ENCODE peak calls at places on chromosomes 5 and 9, in five cellular contexts. B is SK-N-SH, Q is H1, N is K562, I is HepG2. X is an unnamed sample.

GRCh38 chr5:7606840-7607453 is 211.0 kb downstream of the ADCY2 start:
- DNase-seq in B (no peak), Q (no peak), N (no peak), I (no peak), X (no peak)

GRCh38 chr9:5140151-5140550 is 45.3 kb downstream of the INSL6 start:
- DNase-seq in B (no peak), Q (no peak), N (no peak), I (no peak), X (no peak)

GRCh38 chr5:10272053-10272869 is 22.2 kb downstream of the CCT5 start:
- DNase-seq in B (no peak), Q (no peak), N (no peak), I (no peak), X (no peak)

GRCh38 chr9:88237454-88238280 is 99.4 kb upstream of the SPATA31C2 start:
- DNase-seq in B (no peak), Q (no peak), N (no peak), I (no peak), X (no peak)

GRCh38 chr9:73039253-73039915 is 86.5 kb upstream of the ALDH1A1 start:
- DNase-seq in B (no peak), Q (no peak), N (no peak), I (no peak), X (no peak)

GRCh38 chr5:180170810-180171567 is 38.0 kb downstream of the RASGEF1C start:
- DNase-seq in B (no peak), Q (no peak), N (no peak), I (no peak), X (no peak)

GRCh38 chr9:108844856-108845255 is 10.9 kb downstream of the ACTL7B start:
- DNase-seq in B (no peak), Q (no peak), N (no peak), I (no peak), X (no peak)

GRCh38 chr9:136021891-136022681 is 60.9 kb upstream of the UBAC1 start:
- DNase-seq in B (no peak), Q (peak; percentile 63), N (no peak), I (no peak), X (no peak)

GRCh38 chr9:136682710-136683109 is 4.5 kb downstream of the AGPAT2 start:
- DNase-seq in B (no peak), Q (peak; percentile 44), N (no peak), I (no peak), X (no peak)

GRCh38 chr5:171149772-171150171 is 159.3 kb upstream of the TLX3 start:
- DNase-seq in B (no peak), Q (no peak), N (no peak), I (no peak), X (no peak)

DNA sequence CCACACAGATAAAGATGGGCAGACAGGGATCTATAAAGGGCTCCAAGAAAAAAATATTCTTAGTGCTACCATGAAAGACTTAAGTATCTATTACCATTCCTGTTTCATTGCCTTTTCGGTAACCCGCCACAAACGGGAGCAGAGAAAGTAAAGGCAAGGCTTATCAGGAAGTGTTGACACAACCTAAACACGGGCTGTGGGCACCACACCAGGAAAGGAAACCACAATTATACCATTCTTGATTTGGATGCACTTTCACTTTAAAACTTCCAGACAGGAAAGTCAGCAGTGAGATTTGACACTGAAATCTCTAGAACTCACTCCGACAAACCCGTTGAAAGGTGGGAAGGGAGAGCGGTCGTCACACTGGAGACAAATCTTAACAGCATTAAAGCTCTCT is 6.5 kb downstream of the TLE1 start:
- DNase-seq in B (no peak), Q (no peak), N (no peak), I (no peak), X (no peak)
- TF ChIP-seq USF2 in B (no peak), Q (no peak), N (no peak), I (no peak), X (no peak)

DNA sequence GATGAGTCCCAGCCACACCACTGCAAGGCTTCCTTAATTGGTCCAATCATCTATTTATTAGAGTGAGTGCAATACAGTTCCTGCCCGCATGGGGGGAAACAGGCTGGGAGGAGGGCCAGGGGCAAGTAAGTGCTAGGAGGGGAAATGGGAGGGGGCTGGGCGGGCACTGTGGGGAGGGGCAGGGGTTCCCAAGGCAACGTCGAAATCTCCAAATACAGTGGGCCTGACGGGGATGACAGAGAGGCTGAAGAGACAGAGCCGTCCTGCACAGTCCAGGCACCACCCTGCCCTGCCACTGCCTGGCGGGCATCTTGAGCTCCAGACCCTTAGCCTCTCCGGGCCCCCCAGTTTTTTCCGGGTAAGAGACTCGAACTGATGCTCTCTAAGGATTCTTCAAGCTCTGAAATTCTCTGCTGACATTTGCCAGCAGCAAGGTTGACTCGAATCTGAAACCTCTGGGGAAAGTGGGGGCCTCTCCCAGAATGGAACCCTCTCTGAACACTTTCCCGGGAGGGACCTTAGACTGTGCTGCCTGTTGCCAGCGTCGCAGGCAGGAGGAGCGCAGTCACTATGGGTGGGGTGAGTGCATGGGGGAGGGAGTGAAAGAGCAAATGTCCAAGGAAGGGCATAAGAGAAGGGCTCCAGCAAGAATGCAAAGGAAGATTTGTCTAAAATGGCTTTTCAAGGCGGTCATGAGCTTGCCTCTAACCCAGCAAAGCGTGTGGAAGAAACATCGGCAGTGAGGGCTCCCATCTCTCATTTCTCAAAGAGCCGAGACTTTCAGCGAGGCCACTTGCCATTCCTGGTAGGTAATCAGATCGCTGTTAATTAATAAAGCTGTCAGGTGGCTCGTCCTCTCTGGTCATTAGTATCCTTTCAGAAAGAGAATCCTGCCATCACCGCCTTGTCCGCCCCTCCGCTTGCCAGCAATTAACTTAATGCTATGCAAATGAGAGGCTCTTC is 98.9 kb downstream of the GTF3C4 start:
- DNase-seq in B (peak; percentile 68), Q (peak; percentile 72), N (peak; percentile 42), I (peak; percentile 58), X (peak; percentile 40)
- TF ChIP-seq POLR2AphosphoS5 in B (no peak), Q (no peak), N (no peak), I (no peak), X (no peak)

DNA sequence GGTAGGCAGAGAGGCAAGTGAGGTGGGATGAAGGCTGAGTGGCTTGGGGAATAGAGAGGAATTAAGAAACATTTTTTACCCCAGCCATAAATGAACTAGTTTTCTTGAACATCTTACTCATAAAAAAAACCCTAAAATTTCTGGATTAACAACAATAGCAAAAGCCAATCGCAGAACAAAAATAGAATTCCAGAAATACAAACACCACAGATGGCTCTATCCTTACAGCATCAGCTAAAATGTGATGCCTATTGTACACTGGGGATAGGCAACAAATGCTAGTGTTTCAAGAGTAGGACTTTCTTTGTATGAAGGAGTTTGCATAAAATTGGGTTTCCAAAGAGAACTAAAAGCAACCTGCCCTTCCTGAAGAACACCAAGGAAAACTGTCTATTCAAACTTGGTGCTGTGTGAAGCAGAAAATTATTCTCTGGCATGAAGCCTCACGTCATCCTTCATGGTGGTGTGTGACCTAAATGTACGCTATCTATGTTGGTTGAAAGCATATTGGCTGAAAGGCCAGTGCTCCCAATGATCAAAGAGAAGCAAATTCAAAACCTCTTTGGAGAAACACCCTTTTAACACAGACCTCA is 82.9 kb downstream of the JAKMIP2 start:
- DNase-seq in B (no peak), Q (no peak), N (no peak), I (no peak), X (no peak)
- TF ChIP-seq USF2 in B (no peak), Q (no peak), N (no peak), I (no peak), X (no peak)

GRCh38 chr9:130837002-130837511 is 2.0 kb downstream of the ABL1 start:
- DNase-seq in B (peak; percentile 38), Q (no peak), N (no peak), I (peak; percentile 69), X (no peak)
- TF ChIP-seq POLR2AphosphoS5 in B (no peak), Q (no peak), N (no peak), I (no peak), X (no peak)

GRCh38 chr5:9156282-9156681 is 389.6 kb downstream of the SEMA5A start:
- DNase-seq in B (peak; percentile 50), Q (no peak), N (peak; percentile 11), I (no peak), X (no peak)
- TF ChIP-seq USF2 in B (no peak), Q (no peak), N (no peak), I (no peak), X (no peak)

GRCh38 chr9:98085955-98086354 is 29.4 kb downstream of the NANS start:
- DNase-seq in B (no peak), Q (peak; percentile 73), N (peak; percentile 23), I (no peak), X (no peak)

GRCh38 chr9:98084396-98084795 is 27.9 kb downstream of the NANS start:
- DNase-seq in B (no peak), Q (no peak), N (no peak), I (no peak), X (no peak)

GRCh38 chr9:98086461-98086860 is 29.9 kb downstream of the NANS start:
- DNase-seq in B (no peak), Q (no peak), N (no peak), I (no peak), X (no peak)

GRCh38 chr9:98085058-98085457 is 28.5 kb downstream of the NANS start:
- DNase-seq in B (no peak), Q (no peak), N (no peak), I (no peak), X (no peak)

DNA sequence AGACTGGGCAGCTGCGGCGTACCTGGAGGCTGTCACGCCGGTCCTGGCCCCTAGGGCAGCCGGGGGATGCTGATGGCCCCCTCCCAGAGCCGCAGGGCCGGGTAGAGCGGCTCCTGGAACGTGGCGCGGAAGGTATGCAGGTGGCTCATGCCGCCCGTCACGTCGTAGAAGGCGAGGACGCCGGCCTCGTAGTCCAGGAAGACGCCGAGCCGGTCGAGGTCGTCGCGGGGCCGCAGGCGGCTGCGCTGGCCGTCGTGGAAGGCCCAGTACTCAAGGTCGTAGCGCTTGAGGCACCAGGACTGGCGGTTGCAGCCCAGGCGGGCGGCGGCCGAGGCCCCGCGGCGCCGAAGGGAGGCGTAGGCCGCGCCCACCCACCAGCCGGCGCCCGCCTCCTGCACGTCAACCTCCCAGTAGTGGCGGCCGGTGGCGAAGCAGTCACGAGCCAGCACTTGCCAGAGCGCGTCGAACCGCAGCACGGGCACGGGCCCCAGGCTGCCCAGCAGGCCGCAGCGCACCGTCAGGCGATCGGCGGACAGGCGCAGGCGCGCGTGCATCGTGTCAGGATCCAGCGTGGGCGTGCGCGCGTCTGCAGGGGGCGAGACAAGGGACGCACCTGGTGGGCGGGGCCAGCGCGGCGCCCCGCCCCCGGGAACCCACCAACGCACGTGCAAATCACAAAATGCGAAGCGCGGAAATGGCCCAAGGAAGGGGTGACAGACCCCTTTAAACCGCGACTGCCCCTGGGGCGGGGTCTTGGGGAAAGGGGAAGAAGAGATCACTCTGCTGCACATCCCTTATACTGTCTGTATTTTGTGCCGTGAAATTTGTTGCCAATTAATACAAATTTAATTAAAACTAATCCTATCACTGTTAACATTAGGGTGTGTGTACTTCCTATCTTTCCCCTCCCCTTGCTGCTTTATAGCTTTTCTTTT is 31.2 kb downstream of the NANS start:
- DNase-seq in B (no peak), Q (peak; percentile 75), N (no peak), I (no peak), X (no peak)
- TF ChIP-seq POLR2AphosphoS5 in B (no peak), Q (peak; percentile 45), N (no peak), I (no peak), X (no peak)

X was measured in GM12878.